ENCODE peak calls at places on chromosomes 11 and 22, in eight cellular contexts. X is adrenal gland; Y is colonic mucosa; R is CD8-positive, alpha-beta memory T cell; Z is suprapubic skin; E is cardiac muscle cell; U is lower lobe of right lung; D is body of pancreas. N is an unnamed sample.

GRCh38 chr11:86138958-86139357 is 70.1 kb upstream of the PICALM start:
- DNase-seq in U (no peak), E (peak), X (no peak), Y (no peak), Z (no peak), R (no peak), D (no peak), N (no peak)

GRCh38 chr11:10407055-10407454 is 48.0 kb upstream of the AMPD3 start:
- DNase-seq in U (no peak), R (no peak), E (no peak), Z (no peak), Y (no peak), X (no peak), D (no peak), N (no peak)

GRCh38 chr11:65867284-65868071 is 5.1 kb downstream of the EFEMP2 start:
- DNase-seq in U (peak), D (no peak), Z (no peak), Y (no peak), E (peak), R (no peak), X (no peak), N (no peak)

GRCh38 chr11:6746086-6746618 is 25.6 kb downstream of the OR2AG2 start:
- DNase-seq in Y (peak), E (peak), R (peak), Z (no peak), D (no peak), U (no peak), X (no peak), N (peak)

GRCh38 chr11:11841121-11841604 is 609 bp upstream of the USP47 start:
- DNase-seq in E (no peak), U (no peak), X (no peak), Y (peak), R (no peak), Z (peak), D (no peak), N (peak)

GRCh38 chr22:35150163-35151107 is 84.5 kb downstream of the ISX start:
- DNase-seq in E (peak), R (peak), Z (peak), X (peak), D (peak), Y (peak), U (peak), N (peak)

GRCh38 chr11:77669848-77670511 is 32.4 kb upstream of the CLNS1A start:
- DNase-seq in E (peak), D (no peak), Y (no peak), R (no peak), U (no peak), Z (no peak), X (no peak), N (peak)

GRCh38 chr11:88384004-88384677 is 46.6 kb upstream of the CTSC start:
- DNase-seq in D (no peak), Z (no peak), U (no peak), Y (no peak), E (peak), X (no peak), R (no peak), N (no peak)

GRCh38 chr11:1467270-1467669 is 19.3 kb downstream of the MOB2 start:
- DNase-seq in U (no peak), R (no peak), Y (no peak), Z (no peak), X (peak), D (no peak), E (no peak), N (no peak)

GRCh38 chr11:122717264-122717867 is 61.8 kb downstream of the UBASH3B start:
- DNase-seq in U (peak), R (no peak), Y (peak), Z (no peak), X (no peak), D (no peak), E (no peak), N (peak)

GRCh38 chr11:78417888-78418583 is 416 bp upstream of the GAB2 start:
- DNase-seq in Y (peak), R (peak), Z (peak), D (peak), U (peak), X (peak), E (peak), N (peak)

GRCh38 chr11:65316979-65317786 is 2.5 kb downstream of the CDC42EP2 start:
- DNase-seq in D (peak), Y (peak), E (peak), X (peak), U (peak), R (no peak), Z (peak), N (peak)

GRCh38 chr11:33266418-33267215 is 9.4 kb downstream of the HIPK3 start:
- DNase-seq in R (no peak), Z (no peak), X (no peak), D (peak), Y (no peak), E (peak), U (no peak), N (no peak)

GRCh38 chr22:17633217-17633997 is 4.9 kb upstream of the ATP6V1E1 start:
- DNase-seq in U (no peak), Z (no peak), Y (no peak), D (no peak), E (peak), X (no peak), R (no peak), N (no peak)

GRCh38 chr11:88597387-88597786 is 259.9 kb upstream of the CTSC start:
- DNase-seq in D (no peak), R (no peak), Z (no peak), X (no peak), E (no peak), Y (no peak), U (no peak), N (no peak)

GRCh38 chr11:66835762-66836405 is 7.4 kb upstream of the RCE1 start:
- DNase-seq in R (no peak), Y (no peak), E (peak), X (no peak), Z (no peak), D (no peak), U (no peak), N (no peak)

DNA sequence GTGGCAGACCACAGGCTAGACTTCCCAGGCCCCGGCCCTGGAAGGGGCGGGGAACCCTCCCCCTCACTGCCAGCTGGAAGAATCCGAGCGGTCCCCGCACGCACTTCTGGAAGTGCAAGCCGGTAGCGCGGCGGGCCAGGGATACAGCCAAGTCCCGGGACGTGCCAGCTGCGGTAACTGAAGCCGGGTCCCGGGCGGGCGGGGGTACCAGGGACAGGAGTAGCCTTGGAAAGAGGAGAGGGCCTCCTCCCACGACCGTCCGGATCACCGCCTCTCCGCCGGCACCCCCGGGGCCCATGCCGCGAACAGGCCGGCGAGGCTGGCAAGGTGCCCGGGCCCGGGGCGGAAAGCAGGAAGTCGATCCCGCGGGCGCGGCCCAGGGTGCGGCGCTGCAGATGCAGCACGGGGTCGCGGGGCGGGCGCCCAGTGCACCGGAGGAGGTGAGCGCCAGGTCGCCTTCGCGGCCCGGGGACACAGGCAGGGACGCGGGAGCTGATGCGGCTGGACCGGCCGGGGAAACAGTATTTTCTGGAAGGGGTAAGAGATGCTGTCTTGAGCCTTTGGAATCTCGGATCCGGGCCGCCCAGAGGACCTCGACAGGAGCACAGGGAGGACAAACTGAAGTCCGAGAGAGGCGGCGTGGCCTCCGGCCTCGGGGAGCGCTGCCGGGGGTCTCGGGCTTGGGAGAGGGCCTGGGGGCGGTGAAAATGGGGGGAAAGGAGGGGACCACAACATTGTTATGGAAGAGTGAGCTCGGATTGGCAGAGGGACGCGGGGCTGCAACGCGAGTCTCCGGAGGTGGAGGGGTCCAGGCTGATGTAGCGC is 756 bp upstream of the SLC35C1 start:
- DNase-seq in R (peak), X (peak), Y (peak), D (peak), U (peak), Z (peak), E (peak), N (peak)
- H3K27ac ChIP-seq in R (peak), X (peak), Y (peak), D (peak), U (peak), Z (peak), E (no peak), N (peak)

GRCh38 chr11:114886644-114887259 is 208.4 kb downstream of the NXPE2 start:
- DNase-seq in R (no peak), E (no peak), Z (no peak), U (no peak), D (no peak), X (no peak), Y (no peak), N (no peak)
- H3K27ac ChIP-seq in R (no peak), E (no peak), Z (no peak), U (no peak), D (no peak), X (no peak), Y (no peak), N (no peak)

GRCh38 chr11:43992834-43993637 is 50.6 kb downstream of the C11orf96 start:
- DNase-seq in Y (no peak), R (no peak), X (no peak), U (no peak), Z (no peak), D (no peak), E (peak), N (peak)
- H3K27ac ChIP-seq in Y (no peak), R (no peak), X (peak), U (peak), Z (no peak), D (no peak), E (no peak), N (peak)

GRCh38 chr11:132588366-132588765 is 943.9 kb downstream of the OPCML start:
- DNase-seq in D (no peak), R (no peak), U (no peak), X (no peak), Z (no peak), E (no peak), Y (no peak), N (no peak)
- H3K27ac ChIP-seq in D (no peak), R (no peak), U (no peak), X (no peak), Z (no peak), E (no peak), Y (no peak), N (no peak)

DNA sequence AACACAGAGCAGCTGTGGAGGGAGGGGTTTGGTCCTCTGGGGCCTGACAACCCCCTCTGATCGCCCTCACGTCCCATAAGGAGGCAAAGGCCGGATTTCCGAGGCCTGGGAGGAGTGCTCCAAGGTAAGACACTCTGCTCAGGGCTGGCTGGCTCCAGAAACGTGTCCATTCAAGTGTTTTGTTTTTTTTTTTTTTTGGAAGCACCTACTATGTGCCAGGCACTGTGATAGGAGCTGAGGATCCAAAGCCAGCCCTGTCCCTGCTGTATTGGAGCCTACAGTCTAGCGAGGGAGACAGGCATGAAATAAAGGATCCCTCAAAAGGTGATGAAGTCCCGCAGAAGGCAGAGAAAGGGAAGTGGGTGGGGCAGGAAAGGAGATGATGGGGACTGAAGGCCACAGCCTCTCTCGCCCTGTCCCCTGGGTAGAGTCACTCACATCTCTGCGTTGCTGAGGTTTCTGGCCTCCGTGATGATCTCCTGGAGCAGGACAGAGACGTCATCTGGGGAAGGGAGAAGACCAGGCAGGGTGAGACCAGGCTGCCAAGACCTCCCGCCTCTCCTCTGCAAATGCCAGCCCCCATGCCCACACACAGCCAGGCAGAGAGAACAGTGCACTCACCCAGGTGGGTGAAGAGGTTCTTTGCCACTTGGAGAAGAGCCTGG is 89.2 kb downstream of the PDE2A start:
- DNase-seq in U (peak), R (no peak), X (no peak), Z (peak), D (no peak), E (no peak), Y (no peak), N (no peak)
- H3K27ac ChIP-seq in U (no peak), R (no peak), X (no peak), Z (no peak), D (no peak), E (no peak), Y (no peak), N (no peak)

GRCh38 chr11:118639899-118640298 is 32.5 kb downstream of the PHLDB1 start:
- DNase-seq in E (no peak), D (no peak), Y (no peak), U (no peak), X (no peak), Z (no peak), R (no peak), N (no peak)
- H3K27ac ChIP-seq in E (no peak), D (no peak), Y (no peak), U (no peak), X (no peak), Z (no peak), R (no peak), N (no peak)

GRCh38 chr22:21032037-21032842 is at the start of gene SLC7A4:
- DNase-seq in E (no peak), D (no peak), R (no peak), Y (no peak), Z (no peak), X (peak), U (no peak), N (no peak)
- H3K27ac ChIP-seq in E (no peak), D (no peak), R (no peak), Y (no peak), Z (no peak), X (no peak), U (no peak), N (no peak)

DNA sequence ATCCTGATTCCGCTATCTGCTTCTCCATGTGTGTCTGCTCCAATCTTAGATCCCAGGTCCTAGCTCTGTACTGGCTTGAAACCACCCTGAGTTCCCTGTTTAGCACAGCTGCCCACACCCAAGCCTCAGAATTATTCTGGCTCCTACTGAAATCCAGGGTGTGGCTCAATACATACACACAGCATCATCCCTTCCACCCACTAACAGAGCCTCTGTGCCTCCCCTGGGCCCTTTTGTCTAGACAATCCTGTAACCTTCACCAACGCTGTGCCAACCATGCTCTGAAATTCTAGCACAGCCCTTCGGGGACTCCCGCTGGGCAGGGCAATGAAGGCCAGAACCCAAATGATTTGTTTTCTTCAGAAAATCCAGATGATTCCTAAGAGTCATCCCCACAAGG is 76.6 kb downstream of the ABTB2 start:
- DNase-seq in E (no peak), Z (no peak), X (no peak), D (no peak), R (no peak), Y (no peak), U (no peak), N (no peak)
- H3K27ac ChIP-seq in E (no peak), Z (peak), X (no peak), D (no peak), R (no peak), Y (no peak), U (no peak), N (no peak)